ENCODE peak calls at places on chromosomes 13 and 19, in eight cellular contexts. M, D, Y, O, H, I, V and K are unnamed samples.

GRCh38 chr19:49359851-49360845 is 2.1 kb downstream of the TEAD2 start:
- DNase-seq in O (peak; percentile 31), D (no peak), M (no peak), I (no peak), Y (no peak), H (no peak), V (no peak), K (no peak)

GRCh38 chr13:60431108-60431700 is 34.2 kb downstream of the TDRD3 start:
- DNase-seq in M (no peak), H (no peak), V (peak; percentile 19), O (peak; percentile 78), D (peak; percentile 41), Y (peak; percentile 19), I (no peak), K (peak; percentile 77)

GRCh38 chr19:46697142-46697960 is 19.6 kb downstream of the PRKD2 start:
- DNase-seq in Y (no peak), D (peak; percentile 98), H (no peak), O (peak; percentile 75), V (peak; percentile 29), I (peak; percentile 36), M (no peak), K (peak; percentile 93)

GRCh38 chr19:309206-309565 is 18.0 kb upstream of the PLPP2 start:
- DNase-seq in M (no peak), V (no peak), H (no peak), Y (no peak), I (no peak), D (no peak), O (no peak), K (no peak)

GRCh38 chr19:5832049-5832448 is 7.5 kb downstream of the FUT6 start:
- DNase-seq in H (no peak), I (no peak), Y (no peak), O (no peak), M (no peak), D (no peak), V (no peak), K (no peak)

GRCh38 chr19:5536337-5536894 is 31.3 kb downstream of the TINCR start:
- DNase-seq in I (no peak), D (peak; percentile 2), Y (peak; percentile 52), O (peak; percentile 6), M (no peak), V (no peak), H (no peak), K (no peak)

GRCh38 chr19:37983916-37984315 is 76.9 kb downstream of the SIPA1L3 start:
- DNase-seq in D (no peak), Y (no peak), M (no peak), V (no peak), H (no peak), O (no peak), I (no peak), K (no peak)

GRCh38 chr19:58355891-58356235 is 2.6 kb upstream of the A1BG start:
- DNase-seq in V (no peak), Y (no peak), M (no peak), O (no peak), D (no peak), H (no peak), I (no peak), K (no peak)

GRCh38 chr19:10421240-10421948 is 1.1 kb downstream of the PDE4A start:
- DNase-seq in M (no peak), V (no peak), O (no peak), Y (no peak), I (peak; percentile 35), H (no peak), D (no peak), K (no peak)

GRCh38 chr13:42894765-42895181 is 97.3 kb downstream of the EPSTI1 start:
- DNase-seq in M (no peak), V (no peak), H (no peak), Y (no peak), O (peak; percentile 86), D (peak; percentile 43), I (no peak), K (no peak)

GRCh38 chr13:66992183-66992582 is 238.0 kb downstream of the PCDH9 start:
- DNase-seq in H (no peak), Y (no peak), D (no peak), V (no peak), M (no peak), O (peak; percentile 60), I (no peak), K (no peak)

GRCh38 chr19:32104465-32105235 is 240.8 kb upstream of the ZNF507 start:
- DNase-seq in O (no peak), Y (no peak), M (no peak), V (peak; percentile 79), H (no peak), D (peak; percentile 33), I (no peak), K (no peak)

GRCh38 chr19:55382013-55382412 is 2.1 kb downstream of the TMEM238 start:
- DNase-seq in V (no peak), I (no peak), H (no peak), M (no peak), D (no peak), Y (no peak), O (no peak), K (no peak)

GRCh38 chr13:59409211-59409610 is 754.5 kb downstream of the DIAPH3 start:
- DNase-seq in V (no peak), M (no peak), O (peak; percentile 39), H (no peak), I (no peak), Y (no peak), D (no peak), K (no peak)

GRCh38 chr13:111210488-111210887 is 95.4 kb downstream of the ARHGEF7 start:
- DNase-seq in O (peak; percentile 60), I (no peak), V (peak; percentile 64), H (no peak), D (no peak), M (no peak), Y (no peak), K (no peak)

GRCh38 chr13:111460548-111461444 is 140.4 kb downstream of the TEX29 start:
- DNase-seq in V (peak; percentile 14), I (no peak), D (peak; percentile 13), M (no peak), O (peak; percentile 50), Y (peak; percentile 75), H (no peak), K (peak; percentile 13)

GRCh38 chr19:2856457-2857055 is 10.6 kb upstream of the ZNF556 start:
- DNase-seq in Y (no peak), H (no peak), M (no peak), O (no peak), I (no peak), V (no peak), D (no peak), K (no peak)

GRCh38 chr19:18520848-18521691 is 800 bp downstream of the ELL start:
- DNase-seq in I (peak; percentile 39), O (peak; percentile 33), D (peak; percentile 64), H (no peak), V (no peak), Y (no peak), M (no peak), K (peak; percentile 74)

GRCh38 chr13:107827840-107828549 is 387.3 kb downstream of the LIG4 start:
- DNase-seq in O (no peak), M (no peak), D (no peak), Y (no peak), H (no peak), V (no peak), I (no peak), K (no peak)

GRCh38 chr13:56166864-56167263 is 973.9 kb upstream of the PRR20A start:
- DNase-seq in H (no peak), V (no peak), M (no peak), D (no peak), Y (no peak), O (no peak), I (no peak), K (no peak)

GRCh38 chr13:113171250-113172125 is 13.0 kb downstream of the PROZ start:
- DNase-seq in D (no peak), H (no peak), M (no peak), O (no peak), Y (no peak), I (no peak), V (no peak), K (no peak)

GRCh38 chr13:33945477-33945876 is 127.5 kb downstream of the RFC3 start:
- DNase-seq in M (no peak), D (no peak), H (no peak), O (no peak), V (no peak), I (no peak), Y (no peak), K (no peak)

GRCh38 chr13:83150616-83151307 is 731.5 kb downstream of the SLITRK1 start:
- DNase-seq in H (no peak), M (no peak), O (no peak), Y (no peak), I (no peak), V (no peak), D (no peak), K (no peak)

GRCh38 chr13:101433895-101434294 is 17.6 kb upstream of the NALCN start:
- DNase-seq in I (no peak), D (no peak), O (no peak), Y (no peak), M (no peak), H (no peak), V (no peak), K (no peak)

GRCh38 chr13:97274782-97275252 is 52.7 kb downstream of the MBNL2 start:
- DNase-seq in V (no peak), O (no peak), Y (no peak), I (no peak), H (no peak), M (no peak), D (no peak), K (no peak)

GRCh38 chr19:30178721-30179402 is 193.3 kb upstream of the ZNF536 start:
- DNase-seq in D (no peak), Y (no peak), I (no peak), O (no peak), V (no peak), M (no peak), H (no peak), K (no peak)